ENCODE peak calls at places on chromosomes 11 and 22, in seven cellular contexts. One of them, this sample, is unnamed.

GRCh38 chr11:116782728-116783127 is 5.1 kb downstream of the ZPR1 start:
- DNase-seq in Caco-2: no peak
- DNase-seq in CD8-positive, alpha-beta T cell: no peak
- DNase-seq in tibial nerve: no peak
- DNase-seq in OCI-LY7: no peak
- DNase-seq in kidney: no peak
- DNase-seq in mesothelial cell of epicardium: no peak
- DNase-seq in this sample: no peak

GRCh38 chr22:39095971-39096370 is 1.1 kb upstream of the APOBEC3H start:
- DNase-seq in tibial nerve: no peak
- DNase-seq in mesothelial cell of epicardium: no peak
- DNase-seq in CD8-positive, alpha-beta T cell: no peak
- DNase-seq in kidney: no peak
- DNase-seq in Caco-2: no peak
- DNase-seq in OCI-LY7: no peak
- DNase-seq in this sample: no peak

GRCh38 chr11:13963949-13964770 is 1.6 kb downstream of the SPON1 start:
- DNase-seq in mesothelial cell of epicardium: peak; percentile 49
- DNase-seq in CD8-positive, alpha-beta T cell: no peak
- DNase-seq in kidney: peak; percentile 84
- DNase-seq in tibial nerve: no peak
- DNase-seq in Caco-2: no peak
- DNase-seq in OCI-LY7: no peak
- DNase-seq in this sample: no peak

GRCh38 chr11:72039108-72039850 is 40.6 kb downstream of the IL18BP start:
- DNase-seq in tibial nerve: no peak
- DNase-seq in kidney: no peak
- DNase-seq in CD8-positive, alpha-beta T cell: no peak
- DNase-seq in OCI-LY7: peak; percentile 62
- DNase-seq in Caco-2: peak; percentile 62
- DNase-seq in mesothelial cell of epicardium: no peak
- DNase-seq in this sample: no peak

GRCh38 chr11:20051783-20052399 is 108.4 kb downstream of the DBX1 start:
- DNase-seq in mesothelial cell of epicardium: no peak
- DNase-seq in Caco-2: no peak
- DNase-seq in CD8-positive, alpha-beta T cell: no peak
- DNase-seq in kidney: no peak
- DNase-seq in OCI-LY7: no peak
- DNase-seq in tibial nerve: no peak
- DNase-seq in this sample: no peak

GRCh38 chr22:30609260-30610185 is 2.5 kb downstream of the TCN2 start:
- DNase-seq in OCI-LY7: no peak
- DNase-seq in Caco-2: peak; percentile 16
- DNase-seq in kidney: no peak
- DNase-seq in CD8-positive, alpha-beta T cell: no peak
- DNase-seq in tibial nerve: no peak
- DNase-seq in mesothelial cell of epicardium: no peak
- DNase-seq in this sample: peak; percentile 40

GRCh38 chr22:30196867-30197336 is 49.7 kb downstream of the LIF start:
- DNase-seq in Caco-2: no peak
- DNase-seq in kidney: no peak
- DNase-seq in CD8-positive, alpha-beta T cell: no peak
- DNase-seq in OCI-LY7: no peak
- DNase-seq in tibial nerve: no peak
- DNase-seq in mesothelial cell of epicardium: no peak
- DNase-seq in this sample: no peak

GRCh38 chr11:107116358-107116757 is 98.1 kb upstream of the GUCY1A2 start:
- DNase-seq in Caco-2: no peak
- DNase-seq in OCI-LY7: no peak
- DNase-seq in tibial nerve: no peak
- DNase-seq in mesothelial cell of epicardium: no peak
- DNase-seq in kidney: no peak
- DNase-seq in CD8-positive, alpha-beta T cell: no peak
- DNase-seq in this sample: no peak

GRCh38 chr11:16831281-16832192 is 93.1 kb downstream of the C11orf58 start:
- DNase-seq in mesothelial cell of epicardium: no peak
- DNase-seq in kidney: no peak
- DNase-seq in CD8-positive, alpha-beta T cell: no peak
- DNase-seq in tibial nerve: no peak
- DNase-seq in Caco-2: no peak
- DNase-seq in OCI-LY7: no peak
- DNase-seq in this sample: no peak

GRCh38 chr11:34501962-34502361 is 11.6 kb downstream of the ELF5 start:
- DNase-seq in mesothelial cell of epicardium: no peak
- DNase-seq in OCI-LY7: no peak
- DNase-seq in Caco-2: no peak
- DNase-seq in kidney: no peak
- DNase-seq in CD8-positive, alpha-beta T cell: no peak
- DNase-seq in tibial nerve: no peak
- DNase-seq in this sample: no peak

GRCh38 chr22:19103881-19104821 is 18.1 kb downstream of the DGCR2 start:
- DNase-seq in Caco-2: no peak
- DNase-seq in OCI-LY7: no peak
- DNase-seq in kidney: no peak
- DNase-seq in tibial nerve: no peak
- DNase-seq in mesothelial cell of epicardium: no peak
- DNase-seq in CD8-positive, alpha-beta T cell: no peak
- DNase-seq in this sample: no peak

GRCh38 chr22:19106886-19107729 is 15.1 kb downstream of the DGCR2 start:
- DNase-seq in kidney: no peak
- DNase-seq in mesothelial cell of epicardium: no peak
- DNase-seq in tibial nerve: no peak
- DNase-seq in CD8-positive, alpha-beta T cell: no peak
- DNase-seq in OCI-LY7: no peak
- DNase-seq in Caco-2: no peak
- DNase-seq in this sample: no peak

GRCh38 chr22:19107730-19108074 is 14.5 kb downstream of the DGCR2 start:
- DNase-seq in CD8-positive, alpha-beta T cell: no peak
- DNase-seq in Caco-2: no peak
- DNase-seq in mesothelial cell of epicardium: no peak
- DNase-seq in OCI-LY7: no peak
- DNase-seq in tibial nerve: no peak
- DNase-seq in kidney: no peak
- DNase-seq in this sample: no peak

GRCh38 chr22:19105456-19105855 is 16.8 kb downstream of the DGCR2 start:
- DNase-seq in OCI-LY7: no peak
- DNase-seq in Caco-2: no peak
- DNase-seq in mesothelial cell of epicardium: no peak
- DNase-seq in CD8-positive, alpha-beta T cell: no peak
- DNase-seq in tibial nerve: no peak
- DNase-seq in kidney: no peak
- DNase-seq in this sample: no peak

GRCh38 chr22:19105867-19106802 is 16.1 kb downstream of the DGCR2 start:
- DNase-seq in kidney: no peak
- DNase-seq in mesothelial cell of epicardium: no peak
- DNase-seq in tibial nerve: no peak
- DNase-seq in OCI-LY7: peak; percentile 55
- DNase-seq in Caco-2: no peak
- DNase-seq in CD8-positive, alpha-beta T cell: peak; percentile 42
- DNase-seq in this sample: no peak
- TF ChIP-seq CTCF in kidney: no peak
- TF ChIP-seq CTCF in mesothelial cell of epicardium: no peak
- TF ChIP-seq CTCF in tibial nerve: no peak
- TF ChIP-seq CTCF in OCI-LY7: peak; percentile 71
- TF ChIP-seq CTCF in Caco-2: peak; percentile 19
- TF ChIP-seq CTCF in CD8-positive, alpha-beta T cell: peak; percentile 54
- TF ChIP-seq CTCF in this sample: no peak

GRCh38 chr22:48704335-48704734 is 1123.3 kb downstream of the BRD1 start:
- DNase-seq in mesothelial cell of epicardium: no peak
- DNase-seq in kidney: peak; percentile 35
- DNase-seq in Caco-2: no peak
- DNase-seq in CD8-positive, alpha-beta T cell: no peak
- DNase-seq in OCI-LY7: no peak
- DNase-seq in tibial nerve: no peak
- DNase-seq in this sample: no peak

GRCh38 chr22:48705917-48706605 is 1121.6 kb downstream of the BRD1 start:
- DNase-seq in tibial nerve: no peak
- DNase-seq in mesothelial cell of epicardium: no peak
- DNase-seq in OCI-LY7: no peak
- DNase-seq in kidney: peak; percentile 56
- DNase-seq in CD8-positive, alpha-beta T cell: no peak
- DNase-seq in Caco-2: no peak
- DNase-seq in this sample: no peak

GRCh38 chr22:48706934-48707748 is 1120.5 kb downstream of the BRD1 start:
- DNase-seq in CD8-positive, alpha-beta T cell: no peak
- DNase-seq in OCI-LY7: no peak
- DNase-seq in kidney: peak; percentile 54
- DNase-seq in tibial nerve: no peak
- DNase-seq in Caco-2: no peak
- DNase-seq in mesothelial cell of epicardium: no peak
- DNase-seq in this sample: no peak

GRCh38 chr22:48703265-48703941 is 1124.3 kb downstream of the BRD1 start:
- DNase-seq in CD8-positive, alpha-beta T cell: no peak
- DNase-seq in OCI-LY7: no peak
- DNase-seq in tibial nerve: no peak
- DNase-seq in Caco-2: no peak
- DNase-seq in mesothelial cell of epicardium: no peak
- DNase-seq in kidney: peak; percentile 59
- DNase-seq in this sample: no peak

GRCh38 chr22:48705159-48705916 is 1122.3 kb downstream of the BRD1 start:
- DNase-seq in CD8-positive, alpha-beta T cell: no peak
- DNase-seq in kidney: peak; percentile 51
- DNase-seq in OCI-LY7: no peak
- DNase-seq in Caco-2: no peak
- DNase-seq in mesothelial cell of epicardium: no peak
- DNase-seq in tibial nerve: no peak
- DNase-seq in this sample: no peak
- TF ChIP-seq CTCF in CD8-positive, alpha-beta T cell: no peak
- TF ChIP-seq CTCF in kidney: no peak
- TF ChIP-seq CTCF in OCI-LY7: no peak
- TF ChIP-seq CTCF in Caco-2: no peak
- TF ChIP-seq CTCF in mesothelial cell of epicardium: no peak
- TF ChIP-seq CTCF in tibial nerve: no peak
- TF ChIP-seq CTCF in this sample: no peak

GRCh38 chr11:121225402-121225801 is 67.2 kb upstream of the SC5D start:
- DNase-seq in tibial nerve: no peak
- DNase-seq in OCI-LY7: no peak
- DNase-seq in kidney: no peak
- DNase-seq in mesothelial cell of epicardium: no peak
- DNase-seq in CD8-positive, alpha-beta T cell: no peak
- DNase-seq in Caco-2: no peak
- DNase-seq in this sample: no peak

GRCh38 chr11:121221801-121222200 is 70.8 kb upstream of the SC5D start:
- DNase-seq in tibial nerve: no peak
- DNase-seq in OCI-LY7: no peak
- DNase-seq in kidney: no peak
- DNase-seq in CD8-positive, alpha-beta T cell: no peak
- DNase-seq in Caco-2: no peak
- DNase-seq in mesothelial cell of epicardium: no peak
- DNase-seq in this sample: no peak

GRCh38 chr11:121231576-121232278 is 60.8 kb upstream of the SC5D start:
- DNase-seq in OCI-LY7: no peak
- DNase-seq in CD8-positive, alpha-beta T cell: no peak
- DNase-seq in kidney: no peak
- DNase-seq in tibial nerve: no peak
- DNase-seq in mesothelial cell of epicardium: no peak
- DNase-seq in Caco-2: peak; percentile 31
- DNase-seq in this sample: no peak

GRCh38 chr11:121229495-121229894 is 63.1 kb upstream of the SC5D start:
- DNase-seq in tibial nerve: no peak
- DNase-seq in kidney: no peak
- DNase-seq in OCI-LY7: no peak
- DNase-seq in mesothelial cell of epicardium: no peak
- DNase-seq in Caco-2: no peak
- DNase-seq in CD8-positive, alpha-beta T cell: no peak
- DNase-seq in this sample: no peak

GRCh38 chr11:121226415-121227263 is 65.9 kb upstream of the SC5D start:
- DNase-seq in kidney: no peak
- DNase-seq in CD8-positive, alpha-beta T cell: no peak
- DNase-seq in OCI-LY7: no peak
- DNase-seq in tibial nerve: no peak
- DNase-seq in Caco-2: no peak
- DNase-seq in mesothelial cell of epicardium: no peak
- DNase-seq in this sample: no peak
- TF ChIP-seq CTCF in kidney: no peak
- TF ChIP-seq CTCF in CD8-positive, alpha-beta T cell: no peak
- TF ChIP-seq CTCF in OCI-LY7: no peak
- TF ChIP-seq CTCF in tibial nerve: no peak
- TF ChIP-seq CTCF in Caco-2: no peak
- TF ChIP-seq CTCF in mesothelial cell of epicardium: no peak
- TF ChIP-seq CTCF in this sample: no peak

GRCh38 chr22:40679964-40680818 is 907 bp downstream of the MCHR1 start:
- DNase-seq in tibial nerve: no peak
- DNase-seq in Caco-2: no peak
- DNase-seq in OCI-LY7: no peak
- DNase-seq in kidney: no peak
- DNase-seq in CD8-positive, alpha-beta T cell: no peak
- DNase-seq in mesothelial cell of epicardium: no peak
- DNase-seq in this sample: no peak
- TF ChIP-seq CTCF in tibial nerve: no peak
- TF ChIP-seq CTCF in Caco-2: no peak
- TF ChIP-seq CTCF in OCI-LY7: no peak
- TF ChIP-seq CTCF in kidney: no peak
- TF ChIP-seq CTCF in CD8-positive, alpha-beta T cell: no peak
- TF ChIP-seq CTCF in mesothelial cell of epicardium: no peak
- TF ChIP-seq CTCF in this sample: no peak

DNA sequence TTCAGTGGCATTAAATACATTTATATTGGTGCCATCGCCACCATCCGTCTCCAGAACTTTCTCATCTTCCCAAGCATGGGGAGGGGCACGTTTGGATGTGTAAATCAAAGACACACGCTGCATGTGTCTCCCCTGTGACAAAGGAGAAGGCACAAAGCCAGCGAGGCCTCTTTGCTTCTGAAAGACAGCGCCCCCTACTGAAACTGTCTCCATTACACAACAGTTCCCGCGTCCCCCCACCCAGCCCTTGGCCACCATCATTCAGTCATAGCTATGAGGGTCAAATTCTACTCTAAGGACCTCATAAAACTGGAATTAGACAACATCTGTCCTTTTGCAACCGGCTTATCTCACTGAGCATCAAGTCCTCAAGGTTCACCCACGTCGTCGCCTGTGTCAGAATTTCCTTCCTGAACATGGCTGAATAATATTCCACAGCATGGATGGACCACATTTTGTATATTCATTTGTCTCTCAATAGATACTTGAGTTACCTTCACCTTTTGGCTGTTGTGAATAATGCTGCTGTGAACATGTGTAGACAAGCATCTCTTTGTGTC is 64.8 kb downstream of the IGF2 start:
- DNase-seq in CD8-positive, alpha-beta T cell: no peak
- DNase-seq in OCI-LY7: peak; percentile 10
- DNase-seq in tibial nerve: no peak
- DNase-seq in mesothelial cell of epicardium: no peak
- DNase-seq in kidney: no peak
- DNase-seq in Caco-2: no peak
- DNase-seq in this sample: no peak
- TF ChIP-seq CTCF in CD8-positive, alpha-beta T cell: no peak
- TF ChIP-seq CTCF in OCI-LY7: peak; percentile 72
- TF ChIP-seq CTCF in tibial nerve: no peak
- TF ChIP-seq CTCF in mesothelial cell of epicardium: peak; percentile 34
- TF ChIP-seq CTCF in kidney: no peak
- TF ChIP-seq CTCF in Caco-2: peak; percentile 26
- TF ChIP-seq CTCF in this sample: no peak